ENCODE peak calls at places on chromosome 7, in ten cellular contexts. M is heart left ventricle; E is astrocyte; P is stomach; G is tibial artery; C is psoas muscle; F is adrenal gland; Z is CD8-positive, alpha-beta memory T cell; R is heart right ventricle; J is hepatocyte. N is an unnamed sample. For H3K36me3, the result is how much of the 10 kb centered on the place peaks cover.

GRCh38 chr7:50272808-50273207 is 31.7 kb upstream of the IKZF1 start:
- DNase-seq in C (no peak), F (no peak), J (no peak), M (no peak), R (no peak), Z (no peak), E (no peak), G (no peak), P (no peak), N (no peak)

GRCh38 chr7:44470080-44470479 is 20.4 kb downstream of the NUDCD3 start:
- DNase-seq in R (no peak), P (no peak), F (no peak), E (peak), Z (no peak), G (no peak), M (no peak), C (no peak), J (no peak), N (no peak)

GRCh38 chr7:87541648-87542047 is 59.0 kb downstream of the ABCB1 start:
- DNase-seq in M (no peak), J (no peak), F (no peak), G (no peak), P (no peak), Z (no peak), R (no peak), C (no peak), E (no peak), N (no peak)

GRCh38 chr7:82559203-82559805 is 115.7 kb upstream of the CACNA2D1 start:
- DNase-seq in P (peak), Z (no peak), M (no peak), G (no peak), F (no peak), J (peak), C (no peak), E (no peak), R (no peak), N (peak)

GRCh38 chr7:123769371-123769770 is 20.6 kb upstream of the WASL start:
- DNase-seq in Z (no peak), G (no peak), J (no peak), F (peak), P (peak), R (no peak), C (peak), E (peak), M (peak), N (no peak)

GRCh38 chr7:51043461-51043860 is 260.8 kb upstream of the GRB10 start:
- DNase-seq in P (no peak), F (no peak), G (no peak), M (no peak), E (no peak), Z (no peak), J (no peak), C (no peak), R (no peak), N (no peak)

GRCh38 chr7:31512166-31512565 is 1.7 kb upstream of the ITPRID1 start:
- DNase-seq in E (no peak), Z (no peak), J (no peak), P (no peak), G (no peak), R (no peak), M (no peak), C (no peak), F (no peak), N (no peak)

GRCh38 chr7:40544277-40544723 is 409.5 kb downstream of the SUGCT start:
- DNase-seq in F (no peak), P (no peak), J (no peak), R (no peak), E (no peak), M (no peak), Z (no peak), C (no peak), G (no peak), N (no peak)

DNA sequence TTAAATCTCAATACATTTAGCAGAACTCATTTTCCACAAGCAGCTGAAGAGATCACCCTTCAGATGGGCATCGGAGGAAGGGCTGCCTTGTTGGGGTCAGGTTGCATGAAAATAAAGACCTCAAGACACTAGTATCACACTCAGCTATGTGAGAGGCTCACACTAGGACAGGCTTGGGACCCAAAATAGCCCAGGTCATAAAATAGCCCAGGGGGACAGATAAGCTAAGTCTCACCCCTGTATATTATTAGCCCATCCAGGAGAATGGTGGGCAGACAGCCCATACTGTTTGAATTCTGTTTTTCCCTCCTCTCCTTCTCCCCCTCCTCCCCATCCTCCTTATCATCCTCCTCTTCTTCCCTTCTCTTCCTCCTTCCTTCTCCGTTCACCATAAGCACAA is 415.1 kb upstream of the C7orf33 start:
- DNase-seq in M (no peak), R (no peak), Z (no peak), J (no peak), F (no peak), G (no peak), P (no peak), C (no peak), E (no peak), N (no peak)
- H3K4me3 ChIP-seq in M (no peak), R (no peak), Z (no peak), J (no peak), F (no peak), G (no peak), P (no peak), C (no peak), E (no peak), N (no peak)

GRCh38 chr7:118184392-118184899 is 482 bp downstream of the LSM8 start:
- DNase-seq in E (no peak), R (no peak), C (no peak), J (no peak), Z (no peak), G (no peak), M (no peak), P (no peak), F (no peak), N (no peak)
- H3K27ac ChIP-seq in E (peak), R (peak), C (peak), J (peak), Z (peak), G (peak), M (peak), P (peak), F (peak), N (peak)

GRCh38 chr7:41693150-41693997 is 9.5 kb downstream of the INHBA start:
- DNase-seq in R (no peak), F (no peak), E (no peak), C (no peak), G (no peak), P (no peak), Z (no peak), M (no peak), J (peak), N (no peak)
- H3K36me3 ChIP-seq in R (under half), F (under half), E (half or more), C (under half), G (under half), P (under half), Z (under half), M (under half), J (under half), N (under half)

DNA sequence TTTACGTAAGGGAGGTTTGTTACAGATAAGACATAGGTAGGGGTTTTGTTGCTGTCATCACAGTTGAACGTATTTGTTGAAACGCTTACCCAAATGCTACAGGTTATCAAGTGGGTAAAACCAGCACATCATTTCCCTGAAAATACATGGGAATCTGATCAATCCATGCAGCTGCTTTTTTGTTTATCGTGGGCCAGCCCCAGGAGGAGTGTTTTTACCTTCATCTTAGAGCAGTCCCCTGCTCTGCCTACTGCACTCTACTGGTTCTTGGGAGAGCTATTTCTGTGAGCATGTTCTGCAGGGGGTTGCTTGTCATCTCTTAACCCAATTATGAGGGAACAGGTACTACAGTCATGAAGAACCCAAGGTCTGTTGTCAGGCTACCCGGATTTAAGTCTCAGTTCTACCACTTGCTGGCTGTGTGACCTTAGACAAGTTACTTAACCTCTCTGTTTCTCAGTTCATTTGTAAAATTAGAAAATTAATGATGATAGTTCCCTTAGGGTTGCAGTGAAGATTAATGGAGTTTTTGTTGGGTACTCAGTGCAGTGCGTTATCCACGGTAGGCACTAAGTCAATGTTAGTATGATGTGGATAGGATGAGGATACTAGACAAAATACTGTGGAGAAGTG is 15.0 kb downstream of the MTURN start:
- DNase-seq in P (no peak), Z (no peak), C (no peak), F (no peak), E (no peak), J (no peak), G (no peak), R (no peak), M (no peak), N (no peak)
- H3K4me3 ChIP-seq in P (no peak), Z (peak), C (no peak), F (no peak), E (no peak), J (no peak), G (no peak), R (no peak), M (no peak), N (no peak)

GRCh38 chr7:100552532-100552931 is 13.5 kb downstream of the AGFG2 start:
- DNase-seq in J (no peak), M (no peak), C (no peak), G (no peak), Z (no peak), R (no peak), P (no peak), E (no peak), F (no peak), N (no peak)
- H3K27ac ChIP-seq in J (no peak), M (no peak), C (no peak), G (no peak), Z (no peak), R (no peak), P (no peak), E (no peak), F (no peak), N (no peak)

GRCh38 chr7:98944386-98944785 is 66.1 kb downstream of the TRRAP start:
- DNase-seq in R (no peak), G (no peak), F (no peak), J (no peak), Z (no peak), P (no peak), M (no peak), C (no peak), E (no peak), N (no peak)
- H3K36me3 ChIP-seq in R (half or more), G (under half), F (under half), J (under half), Z (half or more), P (half or more), M (half or more), C (under half), E (half or more), N (half or more)

GRCh38 chr7:22715969-22716368 is 11.0 kb upstream of the IL6 start:
- DNase-seq in J (no peak), R (no peak), Z (no peak), F (no peak), C (no peak), M (no peak), E (no peak), P (no peak), G (no peak), N (no peak)
- H3K4me3 ChIP-seq in J (no peak), R (no peak), Z (no peak), F (no peak), C (no peak), M (no peak), E (no peak), P (no peak), G (no peak), N (no peak)

GRCh38 chr7:106592282-106593027 is 68.5 kb downstream of the CCDC71L start:
- DNase-seq in E (no peak), P (peak), J (no peak), M (no peak), Z (no peak), R (no peak), F (no peak), G (no peak), C (no peak), N (no peak)

GRCh38 chr7:106591146-106591545 is 69.8 kb downstream of the CCDC71L start:
- DNase-seq in E (no peak), Z (no peak), P (no peak), C (no peak), R (no peak), G (no peak), F (no peak), M (no peak), J (no peak), N (no peak)

GRCh38 chr7:106588576-106589494 is 72.1 kb downstream of the CCDC71L start:
- DNase-seq in E (no peak), J (peak), P (peak), R (no peak), C (no peak), G (no peak), F (no peak), Z (no peak), M (no peak), N (no peak)

GRCh38 chr7:106589495-106589879 is 71.5 kb downstream of the CCDC71L start:
- DNase-seq in J (no peak), P (no peak), E (no peak), M (no peak), R (no peak), G (no peak), Z (no peak), F (no peak), C (no peak), N (no peak)

GRCh38 chr7:106590209-106590816 is 70.6 kb downstream of the CCDC71L start:
- DNase-seq in P (no peak), F (no peak), R (no peak), C (no peak), Z (no peak), M (no peak), J (no peak), E (no peak), G (no peak), N (no peak)
- H3K27ac ChIP-seq in P (no peak), F (no peak), R (peak), C (no peak), Z (no peak), M (no peak), J (no peak), E (no peak), G (no peak), N (no peak)

GRCh38 chr7:18624436-18624835 is 128.9 kb downstream of the HDAC9 start:
- DNase-seq in R (no peak), F (no peak), P (no peak), J (no peak), E (no peak), M (no peak), G (no peak), Z (no peak), C (no peak), N (no peak)
- H3K36me3 ChIP-seq in R (under half), F (under half), P (under half), J (under half), E (under half), M (half or more), G (under half), Z (under half), C (under half), N (under half)

GRCh38 chr7:114953724-114954123 is 31.8 kb downstream of the MDFIC start:
- DNase-seq in P (no peak), E (no peak), J (no peak), R (no peak), C (no peak), G (no peak), F (no peak), Z (no peak), M (no peak), N (no peak)

GRCh38 chr7:114952296-114952695 is 30.4 kb downstream of the MDFIC start:
- DNase-seq in E (no peak), G (no peak), F (no peak), C (no peak), M (no peak), Z (no peak), R (no peak), P (no peak), J (no peak), N (no peak)

GRCh38 chr7:114956702-114957101 is 34.8 kb downstream of the MDFIC start:
- DNase-seq in Z (no peak), E (no peak), F (no peak), R (no peak), J (no peak), P (no peak), M (no peak), C (no peak), G (no peak), N (no peak)

GRCh38 chr7:114959931-114960330 is 38.0 kb downstream of the MDFIC start:
- DNase-seq in R (no peak), E (peak), M (no peak), F (no peak), C (no peak), G (no peak), J (no peak), P (no peak), Z (no peak), N (no peak)

DNA sequence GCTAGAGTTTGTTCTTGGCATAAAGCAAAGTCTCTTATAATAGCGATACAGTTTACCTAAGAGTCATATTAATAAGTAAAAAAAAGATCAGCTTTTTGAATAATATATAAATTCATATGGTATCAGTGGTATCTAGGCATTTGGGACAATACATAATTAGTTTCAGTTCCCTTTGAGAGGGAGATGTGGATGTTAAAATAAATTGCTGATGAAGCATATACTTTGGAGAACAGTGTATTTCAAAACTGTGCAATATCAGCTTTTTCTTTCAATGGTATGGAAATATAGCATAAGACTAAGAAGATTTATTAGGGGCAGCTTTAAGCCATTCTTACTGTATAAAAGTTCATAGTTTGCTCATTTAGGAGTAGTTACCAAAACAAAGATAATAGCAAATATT is 35.5 kb downstream of the MDFIC start:
- DNase-seq in M (no peak), R (no peak), C (no peak), J (no peak), G (no peak), F (no peak), Z (no peak), E (no peak), P (no peak), N (no peak)
- H3K4me3 ChIP-seq in M (no peak), R (no peak), C (no peak), J (no peak), G (no peak), F (no peak), Z (no peak), E (no peak), P (no peak), N (no peak)